ENCODE peak calls at places on chromosomes 3 and 15, in five cellular contexts. I is NCI-H2029 treated with DMSO at 0.1 percent for 48 hours, G is T follicular helper cell, S is fibroblast of the aortic adventitia, E is GM13976. P is an unnamed sample.

GRCh38 chr3:177812492-177812891 is 615.2 kb upstream of the TBL1XR1 start:
- DNase-seq in G (no peak), I (no peak), S (no peak), E (no peak), P (no peak)

GRCh38 chr3:186268616-186269448 is 93.2 kb downstream of the DGKG start:
- DNase-seq in I (no peak), G (no peak), E (no peak), S (no peak), P (no peak)

GRCh38 chr3:98323425-98323824 is 30.2 kb upstream of the OR5K4 start:
- DNase-seq in I (no peak), S (no peak), E (no peak), G (no peak), P (no peak)

GRCh38 chr3:52247455-52248164 is 2.1 kb downstream of the PPM1M start:
- DNase-seq in G (no peak), I (no peak), E (peak; percentile 28), S (no peak), P (peak; percentile 9)

GRCh38 chr15:78671626-78672211 is 30.7 kb upstream of the CHRNB4 start:
- DNase-seq in S (no peak), E (no peak), I (no peak), G (no peak), P (no peak)

GRCh38 chr3:18098960-18099587 is 326.1 kb downstream of the SATB1 start:
- DNase-seq in I (no peak), E (no peak), G (no peak), S (peak; percentile 81), P (no peak)

GRCh38 chr15:38062679-38063078 is 128.2 kb downstream of the TMCO5A start:
- DNase-seq in E (no peak), S (no peak), I (no peak), G (no peak), P (no peak)

GRCh38 chr3:104992618-104993017 is 374.1 kb upstream of the ALCAM start:
- DNase-seq in G (no peak), I (no peak), E (no peak), S (no peak), P (no peak)

GRCh38 chr3:8945890-8946590 is 17.2 kb downstream of the RAD18 start:
- DNase-seq in S (no peak), G (no peak), E (no peak), I (no peak), P (no peak)

GRCh38 chr3:29757054-29757777 is 476.3 kb downstream of the RBMS3 start:
- DNase-seq in I (no peak), S (peak; percentile 47), E (no peak), G (no peak), P (no peak)

GRCh38 chr3:57130426-57131209 is 34.5 kb downstream of the IL17RD start:
- DNase-seq in I (peak; percentile 39), S (peak; percentile 25), E (no peak), G (no peak), P (no peak)

GRCh38 chr3:25604107-25604805 is 60.5 kb downstream of the TOP2B start:
- DNase-seq in I (no peak), S (peak; percentile 87), G (no peak), E (no peak), P (no peak)

GRCh38 chr3:165355316-165355715 is 159.1 kb upstream of the SLITRK3 start:
- DNase-seq in I (no peak), S (no peak), E (no peak), G (no peak), P (no peak)

GRCh38 chr3:194936091-194936490 is 250.4 kb downstream of the FAM43A start:
- DNase-seq in E (no peak), I (no peak), S (no peak), G (no peak), P (no peak)

GRCh38 chr3:146233487-146233886 is 17.4 kb downstream of the PLSCR4 start:
- DNase-seq in E (no peak), S (no peak), G (no peak), I (no peak), P (no peak)

GRCh38 chr3:46062679-46063078 is 35.4 kb upstream of the XCR1 start:
- DNase-seq in E (no peak), G (no peak), S (peak; percentile 63), I (no peak), P (no peak)

GRCh38 chr3:189927975-189928895 is 192.5 kb downstream of the P3H2 start:
- DNase-seq in S (peak; percentile 25), E (no peak), I (no peak), G (no peak), P (no peak)

GRCh38 chr15:84859143-84859542 is 25.3 kb upstream of the SLC28A1 start:
- DNase-seq in E (no peak), S (no peak), G (no peak), I (no peak), P (no peak)

GRCh38 chr3:127307431-127307830 is 19.6 kb upstream of the PRR20G start:
- DNase-seq in E (peak; percentile 66), S (no peak), G (no peak), I (no peak), P (peak; percentile 51)

GRCh38 chr3:33634262-33634661 is 83.8 kb downstream of the CLASP2 start:
- DNase-seq in G (no peak), E (no peak), I (no peak), S (no peak), P (no peak)

GRCh38 chr3:119664850-119665379 is 4.5 kb upstream of the POPDC2 start:
- DNase-seq in G (no peak), S (peak; percentile 68), E (no peak), I (no peak), P (no peak)

GRCh38 chr3:137020888-137021287 is 63.1 kb downstream of the IL20RB start:
- DNase-seq in E (no peak), G (no peak), S (no peak), I (no peak), P (no peak)

GRCh38 chr3:8589880-8590556 is 54.6 kb downstream of the SSUH2 start:
- DNase-seq in S (peak; percentile 92), E (no peak), G (no peak), I (no peak), P (no peak)

GRCh38 chr15:42704492-42704926 is 32.4 kb downstream of the CDAN1 start:
- DNase-seq in I (peak; percentile 46), E (peak; percentile 73), G (peak; percentile 43), S (peak; percentile 78), P (peak; percentile 64)

GRCh38 chr15:37125143-37125542 is 24.8 kb upstream of the MEIS2 start:
- DNase-seq in G (no peak), E (no peak), I (no peak), S (peak; percentile 50), P (no peak)

GRCh38 chr15:36501063-36501678 is 78.3 kb upstream of the CDIN1 start:
- DNase-seq in E (peak; percentile 33), G (no peak), I (peak; percentile 13), S (peak; percentile 83), P (peak; percentile 30)

GRCh38 chr3:188947983-188948657 is 223.7 kb upstream of the TPRG1 start:
- DNase-seq in I (peak; percentile 89), G (no peak), S (peak; percentile 98), E (no peak), P (no peak)

GRCh38 chr15:88312941-88313579 is 56.5 kb upstream of the NTRK3 start:
- DNase-seq in E (no peak), G (no peak), I (no peak), S (no peak), P (no peak)

GRCh38 chr3:127770671-127771370 is 51.5 kb downstream of the MGLL start:
- DNase-seq in S (no peak), E (no peak), G (no peak), I (no peak), P (no peak)

GRCh38 chr3:58564456-58565160 is 12.6 kb downstream of the FAM107A start:
- DNase-seq in E (no peak), G (no peak), I (no peak), S (peak; percentile 79), P (no peak)

GRCh38 chr15:23570466-23570865 is 5.0 kb downstream of the MKRN3 start:
- DNase-seq in I (no peak), G (no peak), S (no peak), E (no peak), P (no peak)

GRCh38 chr3:100175637-100176250 is 61.4 kb upstream of the FILIP1L start:
- DNase-seq in I (peak; percentile 16), S (no peak), G (no peak), E (no peak), P (no peak)

GRCh38 chr3:147963711-147964110 is 554.5 kb downstream of the ZIC1 start:
- DNase-seq in I (no peak), G (no peak), E (no peak), S (no peak), P (no peak)

GRCh38 chr3:38574411-38575278 is 74.8 kb downstream of the SCN5A start:
- DNase-seq in I (no peak), G (no peak), E (no peak), S (peak; percentile 77), P (no peak)